ENCODE peak calls at places on chromosomes 5 and 9, in seven cellular contexts. O, H, D, J, M, C and R are unnamed samples.
A peak's percentile ranks its signal among the peaks of the same experiment; 100 is the strongest.

GRCh38 chr5:141330299-141331080 is at the start of gene PCDHGA1:
- DNase-seq in O (peak; percentile 25), H (peak; percentile 70), D (peak; percentile 26), J (peak; percentile 60), M (no peak), C (peak; percentile 63), R (no peak)

GRCh38 chr5:19555436-19555835 is 432.6 kb downstream of the CDH18 start:
- DNase-seq in O (no peak), H (no peak), D (no peak), J (no peak), M (no peak), C (no peak), R (no peak)

GRCh38 chr9:109010676-109011655 is 2.3 kb downstream of the CTNNAL1 start:
- DNase-seq in O (no peak), H (peak; percentile 77), D (peak; percentile 53), J (peak; percentile 83), M (peak; percentile 9), C (peak; percentile 58), R (peak; percentile 24)

GRCh38 chr9:132481467-132481866 is 71.5 kb downstream of the CFAP77 start:
- DNase-seq in O (no peak), H (no peak), D (no peak), J (no peak), M (no peak), C (no peak), R (no peak)

GRCh38 chr9:116390306-116391228 is 237.0 kb downstream of the PAPPA start:
- DNase-seq in O (no peak), H (no peak), D (no peak), J (no peak), M (no peak), C (peak; percentile 42), R (no peak)

GRCh38 chr9:36738318-36738975 is 165.8 kb downstream of the MELK start:
- DNase-seq in O (no peak), H (peak; percentile 90), D (peak; percentile 70), J (peak; percentile 61), M (no peak), C (no peak), R (no peak)

GRCh38 chr5:1652873-1653707 is 129.3 kb upstream of the LPCAT1 start:
- DNase-seq in O (no peak), H (no peak), D (peak; percentile 42), J (no peak), M (no peak), C (no peak), R (no peak)

GRCh38 chr5:137635521-137635921 is 100.4 kb downstream of the KLHL3 start:
- DNase-seq in O (no peak), H (no peak), D (no peak), J (no peak), M (no peak), C (no peak), R (no peak)

GRCh38 chr5:122942164-122942914 is 94.2 kb downstream of the PPIC start:
- DNase-seq in O (peak; percentile 6), H (peak; percentile 81), D (no peak), J (no peak), M (no peak), C (no peak), R (no peak)

GRCh38 chr5:35876454-35876853 is 19.8 kb downstream of the IL7R start:
- DNase-seq in O (no peak), H (no peak), D (peak; percentile 15), J (no peak), M (no peak), C (no peak), R (no peak)

GRCh38 chr9:132283165-132283564 is 71.6 kb downstream of the SETX start:
- DNase-seq in O (no peak), H (no peak), D (no peak), J (no peak), M (no peak), C (peak; percentile 27), R (no peak)

GRCh38 chr9:76545191-76545590 is 86.2 kb downstream of the GCNT1 start:
- DNase-seq in O (no peak), H (no peak), D (no peak), J (no peak), M (no peak), C (no peak), R (no peak)

GRCh38 chr9:134981001-134981400 is 63.3 kb upstream of the FCN1 start:
- DNase-seq in O (no peak), H (no peak), D (no peak), J (no peak), M (no peak), C (no peak), R (no peak)

GRCh38 chr5:164934039-164934438 is 1428.6 kb downstream of the MAT2B start:
- DNase-seq in O (no peak), H (no peak), D (no peak), J (no peak), M (no peak), C (no peak), R (no peak)

GRCh38 chr5:167743685-167744084 is 547.8 kb upstream of the WWC1 start:
- DNase-seq in O (no peak), H (peak; percentile 90), D (peak; percentile 63), J (peak; percentile 90), M (no peak), C (no peak), R (no peak)

GRCh38 chr9:89135572-89135971 is 43.0 kb downstream of the SHC3 start:
- DNase-seq in O (no peak), H (no peak), D (no peak), J (no peak), M (no peak), C (no peak), R (no peak)

GRCh38 chr5:53820119-53820801 is 259.8 kb downstream of the NDUFS4 start:
- DNase-seq in O (no peak), H (no peak), D (no peak), J (no peak), M (no peak), C (peak; percentile 21), R (no peak)

GRCh38 chr9:137691648-137692357 is 73.0 kb downstream of the EHMT1 start:
- DNase-seq in O (no peak), H (no peak), D (no peak), J (no peak), M (no peak), C (no peak), R (no peak)

GRCh38 chr5:139678283-139678613 is 30.1 kb downstream of the CXXC5 start:
- DNase-seq in O (no peak), H (no peak), D (no peak), J (no peak), M (no peak), C (no peak), R (no peak)
- TF ChIP-seq CTCF in O (no peak), H (no peak), D (no peak), J (no peak), M (no peak), C (no peak), R (no peak)

GRCh38 chr5:350355-350754 is 28.8 kb downstream of the AHRR start:
- DNase-seq in O (no peak), H (no peak), D (no peak), J (peak; percentile 19), M (no peak), C (peak; percentile 27), R (no peak)
- TF ChIP-seq CTCF in O (no peak), H (no peak), D (peak; percentile 43), J (no peak), M (no peak), C (no peak), R (no peak)

GRCh38 chr5:109689740-109690455 is at the start of gene MAN2A1:
- DNase-seq in O (peak; percentile 78), H (peak; percentile 53), D (peak; percentile 55), J (peak; percentile 77), M (peak; percentile 71), C (peak; percentile 83), R (peak; percentile 71)
- TF ChIP-seq CTCF in O (no peak), H (no peak), D (peak; percentile 9), J (peak; percentile 12), M (no peak), C (no peak), R (no peak)

GRCh38 chr9:74573792-74574191 is 76.7 kb downstream of the RORB start:
- DNase-seq in O (no peak), H (no peak), D (no peak), J (no peak), M (no peak), C (no peak), R (no peak)

GRCh38 chr9:74577956-74578355 is 80.8 kb downstream of the RORB start:
- DNase-seq in O (no peak), H (peak; percentile 10), D (peak; percentile 1), J (no peak), M (no peak), C (no peak), R (no peak)
- TF ChIP-seq CTCF in O (no peak), H (peak; percentile 59), D (peak; percentile 33), J (no peak), M (no peak), C (no peak), R (no peak)

DNA sequence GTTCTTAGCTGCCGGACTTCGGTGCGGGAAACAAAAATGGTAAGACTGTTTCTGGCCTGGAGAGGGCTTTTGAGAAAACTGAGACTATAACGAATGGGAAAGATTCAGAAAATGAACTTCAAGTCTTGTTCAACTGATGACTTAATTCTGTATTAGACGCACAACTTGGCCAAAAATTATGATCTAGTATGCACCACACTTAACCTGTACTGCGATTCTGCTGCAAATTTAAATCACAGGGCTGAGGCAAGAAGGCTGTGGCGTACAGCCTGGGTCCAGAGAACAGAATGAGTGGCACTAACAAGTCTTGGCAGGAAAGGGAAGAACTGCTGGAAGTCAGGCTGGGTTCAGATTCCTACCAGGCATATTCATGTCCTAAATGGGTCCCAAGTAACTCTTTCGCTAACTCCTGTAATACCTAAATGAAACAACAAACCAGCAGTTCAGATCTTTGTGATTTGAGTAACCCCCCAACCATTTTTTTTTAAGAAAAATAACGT is 781 bp upstream of the COL23A1 start:
- DNase-seq in O (no peak), H (peak; percentile 33), D (no peak), J (no peak), M (no peak), C (peak; percentile 14), R (no peak)
- TF ChIP-seq CTCF in O (no peak), H (no peak), D (peak; percentile 26), J (peak; percentile 2), M (no peak), C (no peak), R (no peak)